ENCODE peak calls at places on chromosomes 13 and 19, in nine cellular contexts. One of them, this sample, is unnamed. For H3K4me1, the result is how much of the 10 kb centered on the place peaks cover.

GRCh38 chr19:6417713-6418561 is 6.7 kb downstream of the KHSRP start:
- DNase-seq in cardiac muscle cell: no peak
- DNase-seq in uterus: peak
- DNase-seq in astrocyte: no peak
- DNase-seq in K562: no peak
- DNase-seq in psoas muscle: peak
- DNase-seq in H9: no peak
- DNase-seq in tibial nerve: no peak
- DNase-seq in right lobe of liver: no peak
- DNase-seq in this sample: no peak

GRCh38 chr13:48511621-48512232 is 21.2 kb downstream of the RCBTB2 start:
- DNase-seq in astrocyte: no peak
- DNase-seq in tibial nerve: no peak
- DNase-seq in uterus: no peak
- DNase-seq in H9: no peak
- DNase-seq in cardiac muscle cell: no peak
- DNase-seq in K562: no peak
- DNase-seq in right lobe of liver: no peak
- DNase-seq in psoas muscle: peak
- DNase-seq in this sample: no peak

GRCh38 chr13:40483601-40484000 is 182.8 kb downstream of the FOXO1 start:
- DNase-seq in uterus: no peak
- DNase-seq in H9: no peak
- DNase-seq in right lobe of liver: no peak
- DNase-seq in tibial nerve: no peak
- DNase-seq in astrocyte: no peak
- DNase-seq in K562: no peak
- DNase-seq in psoas muscle: no peak
- DNase-seq in cardiac muscle cell: no peak
- DNase-seq in this sample: no peak

GRCh38 chr13:113905018-113905417 is 41.1 kb upstream of the GAS6 start:
- DNase-seq in H9: no peak
- DNase-seq in psoas muscle: no peak
- DNase-seq in astrocyte: no peak
- DNase-seq in K562: no peak
- DNase-seq in uterus: peak
- DNase-seq in cardiac muscle cell: no peak
- DNase-seq in tibial nerve: no peak
- DNase-seq in right lobe of liver: no peak
- DNase-seq in this sample: no peak

GRCh38 chr19:46715620-46716012 is 1.3 kb downstream of the PRKD2 start:
- DNase-seq in astrocyte: no peak
- DNase-seq in psoas muscle: no peak
- DNase-seq in tibial nerve: no peak
- DNase-seq in uterus: no peak
- DNase-seq in H9: no peak
- DNase-seq in cardiac muscle cell: no peak
- DNase-seq in K562: no peak
- DNase-seq in right lobe of liver: no peak
- DNase-seq in this sample: no peak

GRCh38 chr13:41563501-41564001 is 106.2 kb downstream of the RGCC start:
- DNase-seq in uterus: no peak
- DNase-seq in astrocyte: peak
- DNase-seq in cardiac muscle cell: no peak
- DNase-seq in K562: no peak
- DNase-seq in tibial nerve: no peak
- DNase-seq in H9: no peak
- DNase-seq in right lobe of liver: no peak
- DNase-seq in psoas muscle: no peak
- DNase-seq in this sample: no peak

GRCh38 chr13:42395066-42395821 is 123.3 kb downstream of the AKAP11 start:
- DNase-seq in cardiac muscle cell: no peak
- DNase-seq in astrocyte: no peak
- DNase-seq in K562: no peak
- DNase-seq in tibial nerve: no peak
- DNase-seq in H9: no peak
- DNase-seq in right lobe of liver: no peak
- DNase-seq in psoas muscle: no peak
- DNase-seq in uterus: no peak
- DNase-seq in this sample: no peak

GRCh38 chr13:90375851-90376250 is 971.6 kb upstream of the MIR17HG start:
- DNase-seq in uterus: no peak
- DNase-seq in right lobe of liver: no peak
- DNase-seq in H9: no peak
- DNase-seq in psoas muscle: no peak
- DNase-seq in K562: no peak
- DNase-seq in cardiac muscle cell: no peak
- DNase-seq in astrocyte: peak
- DNase-seq in tibial nerve: no peak
- DNase-seq in this sample: no peak

GRCh38 chr19:10474962-10475451 is 28.1 kb downstream of the KEAP1 start:
- DNase-seq in tibial nerve: no peak
- DNase-seq in uterus: no peak
- DNase-seq in K562: peak
- DNase-seq in right lobe of liver: no peak
- DNase-seq in psoas muscle: no peak
- DNase-seq in astrocyte: no peak
- DNase-seq in cardiac muscle cell: no peak
- DNase-seq in H9: no peak
- DNase-seq in this sample: no peak

GRCh38 chr13:43128504-43128929 is 105.1 kb downstream of the DNAJC15 start:
- DNase-seq in H9: no peak
- DNase-seq in right lobe of liver: no peak
- DNase-seq in tibial nerve: no peak
- DNase-seq in cardiac muscle cell: no peak
- DNase-seq in astrocyte: no peak
- DNase-seq in K562: no peak
- DNase-seq in psoas muscle: peak
- DNase-seq in uterus: peak
- DNase-seq in this sample: no peak

GRCh38 chr13:30404207-30404606 is 18.1 kb upstream of the UBE2L5 start:
- DNase-seq in astrocyte: no peak
- DNase-seq in H9: no peak
- DNase-seq in K562: no peak
- DNase-seq in uterus: no peak
- DNase-seq in cardiac muscle cell: no peak
- DNase-seq in psoas muscle: no peak
- DNase-seq in right lobe of liver: no peak
- DNase-seq in tibial nerve: no peak
- DNase-seq in this sample: no peak

GRCh38 chr19:11530432-11530831 is 1.5 kb upstream of the ECSIT start:
- DNase-seq in astrocyte: peak
- DNase-seq in cardiac muscle cell: peak
- DNase-seq in tibial nerve: no peak
- DNase-seq in H9: peak
- DNase-seq in psoas muscle: peak
- DNase-seq in uterus: peak
- DNase-seq in right lobe of liver: peak
- DNase-seq in K562: peak
- DNase-seq in this sample: peak

GRCh38 chr13:31301119-31301518 is 101.3 kb downstream of the B3GLCT start:
- DNase-seq in uterus: no peak
- DNase-seq in H9: no peak
- DNase-seq in psoas muscle: no peak
- DNase-seq in K562: no peak
- DNase-seq in astrocyte: no peak
- DNase-seq in cardiac muscle cell: no peak
- DNase-seq in right lobe of liver: no peak
- DNase-seq in tibial nerve: no peak
- DNase-seq in this sample: no peak

GRCh38 chr13:73702419-73703071 is 431.7 kb downstream of the KLF12 start:
- DNase-seq in psoas muscle: no peak
- DNase-seq in astrocyte: no peak
- DNase-seq in K562: no peak
- DNase-seq in H9: no peak
- DNase-seq in cardiac muscle cell: peak
- DNase-seq in tibial nerve: no peak
- DNase-seq in uterus: no peak
- DNase-seq in right lobe of liver: no peak
- DNase-seq in this sample: no peak

GRCh38 chr19:5678071-5678682 is 2.1 kb downstream of the MICOS13 start:
- DNase-seq in K562: no peak
- DNase-seq in right lobe of liver: no peak
- DNase-seq in psoas muscle: no peak
- DNase-seq in cardiac muscle cell: no peak
- DNase-seq in astrocyte: no peak
- DNase-seq in tibial nerve: no peak
- DNase-seq in uterus: no peak
- DNase-seq in H9: no peak
- DNase-seq in this sample: no peak

GRCh38 chr13:44452418-44452817 is 78.8 kb downstream of the SERP2 start:
- DNase-seq in psoas muscle: no peak
- DNase-seq in tibial nerve: no peak
- DNase-seq in right lobe of liver: no peak
- DNase-seq in uterus: no peak
- DNase-seq in K562: no peak
- DNase-seq in H9: no peak
- DNase-seq in cardiac muscle cell: no peak
- DNase-seq in astrocyte: no peak
- DNase-seq in this sample: no peak

GRCh38 chr19:11479470-11480080 is 1.3 kb downstream of the ELAVL3 start:
- DNase-seq in K562: peak
- DNase-seq in cardiac muscle cell: peak
- DNase-seq in H9: peak
- DNase-seq in astrocyte: no peak
- DNase-seq in psoas muscle: peak
- DNase-seq in uterus: no peak
- DNase-seq in right lobe of liver: no peak
- DNase-seq in tibial nerve: no peak
- DNase-seq in this sample: no peak

GRCh38 chr19:5355076-5355475 is 14.5 kb upstream of the PTPRS start:
- DNase-seq in cardiac muscle cell: no peak
- DNase-seq in uterus: no peak
- DNase-seq in astrocyte: no peak
- DNase-seq in K562: no peak
- DNase-seq in tibial nerve: no peak
- DNase-seq in H9: no peak
- DNase-seq in right lobe of liver: peak
- DNase-seq in psoas muscle: no peak
- DNase-seq in this sample: no peak

DNA sequence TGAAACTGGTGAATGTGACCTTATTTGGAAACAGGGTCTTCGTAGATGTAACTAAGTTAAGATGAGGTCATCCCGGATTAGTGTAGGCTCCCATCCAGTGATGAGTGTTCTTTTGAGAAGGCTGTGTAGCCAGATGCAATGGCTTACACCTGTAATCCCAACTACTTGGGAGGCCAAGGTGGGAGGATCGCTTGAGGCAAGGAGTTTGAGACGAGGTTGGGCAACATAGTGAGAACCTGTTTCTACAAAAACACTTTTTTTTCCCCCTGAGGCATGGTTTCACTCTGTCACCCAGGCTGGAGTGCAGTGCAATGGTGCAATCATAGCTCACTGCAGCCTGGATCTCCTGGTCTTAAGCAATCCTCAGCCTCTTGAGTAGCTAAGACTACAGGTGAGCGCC is 36.4 kb downstream of the FBN3 start:
- DNase-seq in cardiac muscle cell: no peak
- DNase-seq in astrocyte: no peak
- DNase-seq in psoas muscle: no peak
- DNase-seq in K562: no peak
- DNase-seq in right lobe of liver: peak
- DNase-seq in uterus: no peak
- DNase-seq in H9: no peak
- DNase-seq in tibial nerve: no peak
- DNase-seq in this sample: no peak
- H3K27ac ChIP-seq in cardiac muscle cell: no peak
- H3K27ac ChIP-seq in astrocyte: no peak
- H3K27ac ChIP-seq in psoas muscle: no peak
- H3K27ac ChIP-seq in K562: no peak
- H3K27ac ChIP-seq in right lobe of liver: no peak
- H3K27ac ChIP-seq in uterus: no peak
- H3K27ac ChIP-seq in H9: no peak
- H3K27ac ChIP-seq in tibial nerve: no peak
- H3K27ac ChIP-seq in this sample: no peak

GRCh38 chr19:32097620-32098019 is 247.8 kb upstream of the ZNF507 start:
- DNase-seq in H9: no peak
- DNase-seq in psoas muscle: no peak
- DNase-seq in uterus: no peak
- DNase-seq in K562: no peak
- DNase-seq in cardiac muscle cell: no peak
- DNase-seq in tibial nerve: no peak
- DNase-seq in right lobe of liver: no peak
- DNase-seq in astrocyte: no peak
- DNase-seq in this sample: no peak
- TF ChIP-seq CTCF in H9: no peak
- TF ChIP-seq CTCF in psoas muscle: no peak
- TF ChIP-seq CTCF in uterus: no peak
- TF ChIP-seq CTCF in K562: no peak
- TF ChIP-seq CTCF in cardiac muscle cell: no peak
- TF ChIP-seq CTCF in tibial nerve: no peak
- TF ChIP-seq CTCF in right lobe of liver: no peak
- TF ChIP-seq CTCF in astrocyte: no peak
- TF ChIP-seq CTCF in this sample: no peak

DNA sequence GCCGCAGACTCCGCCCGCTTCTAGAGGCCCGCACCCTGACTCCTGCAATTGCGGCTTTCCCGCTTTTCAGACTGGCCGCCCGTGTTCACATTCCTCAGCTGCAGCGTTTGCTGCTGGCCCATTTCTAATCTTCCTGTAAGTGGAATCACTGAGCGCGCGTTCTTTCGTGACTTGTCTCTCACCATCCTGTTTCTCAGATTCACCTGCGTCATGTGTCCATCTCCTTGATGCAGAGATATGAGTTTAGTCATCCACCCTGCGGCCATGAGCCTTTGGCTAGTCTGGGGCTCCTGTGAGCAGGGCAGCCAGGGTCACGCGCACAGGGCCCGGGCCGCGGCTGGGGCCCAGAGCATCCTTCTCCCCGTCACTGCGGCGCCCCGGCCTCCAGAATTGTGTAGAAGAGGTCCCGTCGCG is 110.0 kb downstream of the CRYL1 start:
- DNase-seq in cardiac muscle cell: no peak
- DNase-seq in right lobe of liver: no peak
- DNase-seq in K562: no peak
- DNase-seq in astrocyte: no peak
- DNase-seq in uterus: no peak
- DNase-seq in psoas muscle: no peak
- DNase-seq in H9: no peak
- DNase-seq in tibial nerve: no peak
- DNase-seq in this sample: no peak
- H3K4me1 ChIP-seq in cardiac muscle cell: under half
- H3K4me1 ChIP-seq in right lobe of liver: under half
- H3K4me1 ChIP-seq in K562: under half
- H3K4me1 ChIP-seq in astrocyte: under half
- H3K4me1 ChIP-seq in uterus: under half
- H3K4me1 ChIP-seq in psoas muscle: under half
- H3K4me1 ChIP-seq in H9: under half
- H3K4me1 ChIP-seq in tibial nerve: under half
- H3K4me1 ChIP-seq in this sample: under half

DNA sequence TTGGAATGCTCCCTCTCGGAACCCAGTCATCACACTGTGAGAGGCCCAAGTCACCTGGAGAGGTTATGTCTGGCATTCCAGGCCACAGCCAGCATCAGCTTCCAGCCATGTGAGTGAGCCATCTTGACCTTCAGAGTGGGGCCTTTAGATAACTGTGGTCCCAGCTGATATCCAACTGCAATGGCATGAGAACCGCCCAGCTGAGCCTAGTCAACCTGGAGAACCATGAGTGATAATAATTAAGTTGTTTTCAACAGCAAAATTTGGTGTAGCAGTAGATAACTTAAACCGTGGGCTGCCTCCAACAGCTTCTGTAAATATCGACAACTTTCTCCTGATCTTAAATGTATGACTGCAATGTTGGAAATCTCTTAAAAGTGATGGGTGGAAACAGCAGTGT is 24.6 kb downstream of the DYRK1B start:
- DNase-seq in right lobe of liver: no peak
- DNase-seq in H9: no peak
- DNase-seq in cardiac muscle cell: no peak
- DNase-seq in K562: no peak
- DNase-seq in astrocyte: no peak
- DNase-seq in tibial nerve: no peak
- DNase-seq in uterus: no peak
- DNase-seq in psoas muscle: no peak
- DNase-seq in this sample: no peak
- H3K27ac ChIP-seq in right lobe of liver: no peak
- H3K27ac ChIP-seq in H9: no peak
- H3K27ac ChIP-seq in cardiac muscle cell: no peak
- H3K27ac ChIP-seq in K562: no peak
- H3K27ac ChIP-seq in astrocyte: no peak
- H3K27ac ChIP-seq in tibial nerve: no peak
- H3K27ac ChIP-seq in uterus: no peak
- H3K27ac ChIP-seq in psoas muscle: peak
- H3K27ac ChIP-seq in this sample: no peak

This sample was measured in thoracic aorta.